ENCODE peak calls at places on chromosomes 1 and 21, in eight cellular contexts. L, T, S, C, Q, I, U and J are unnamed samples.

GRCh38 chr21:38266732-38267131 is 9.9 kb downstream of the KCNJ15 start:
- DNase-seq in L (no peak), T (no peak), S (no peak), C (no peak), Q (no peak), I (no peak), U (no peak), J (no peak)

GRCh38 chr1:224339422-224340033 is 9.6 kb upstream of the NVL start:
- DNase-seq in L (no peak), T (no peak), S (no peak), C (no peak), Q (no peak), I (no peak), U (no peak), J (no peak)

GRCh38 chr1:81660286-81660685 is 140.4 kb upstream of the ADGRL2 start:
- DNase-seq in L (no peak), T (no peak), S (no peak), C (no peak), Q (no peak), I (no peak), U (no peak), J (no peak)

GRCh38 chr1:16158993-16159831 is 3.3 kb upstream of the EPHA2 start:
- DNase-seq in L (no peak), T (no peak), S (no peak), C (no peak), Q (no peak), I (no peak), U (no peak), J (no peak)

GRCh38 chr21:38416791-38417190 is 81.5 kb downstream of the ERG start:
- DNase-seq in L (no peak), T (no peak), S (no peak), C (no peak), Q (peak; percentile 62), I (no peak), U (no peak), J (no peak)

GRCh38 chr1:15681346-15682290 is 2.5 kb upstream of the PLEKHM2 start:
- DNase-seq in L (no peak), T (no peak), S (no peak), C (no peak), Q (no peak), I (no peak), U (no peak), J (no peak)

GRCh38 chr1:2961661-2962060 is 59.6 kb upstream of the ACTRT2 start:
- DNase-seq in L (no peak), T (no peak), S (no peak), C (no peak), Q (no peak), I (no peak), U (no peak), J (no peak)

GRCh38 chr1:154857441-154858215 is 12.5 kb downstream of the KCNN3 start:
- DNase-seq in L (no peak), T (no peak), S (no peak), C (no peak), Q (no peak), I (no peak), U (no peak), J (no peak)

GRCh38 chr1:184074383-184074782 is 22.9 kb downstream of the TSEN15 start:
- DNase-seq in L (no peak), T (no peak), S (no peak), C (no peak), Q (no peak), I (no peak), U (no peak), J (no peak)

GRCh38 chr1:173112129-173112528 is 61.4 kb upstream of the TNFSF18 start:
- DNase-seq in L (peak; percentile 70), T (no peak), S (peak; percentile 96), C (no peak), Q (no peak), I (no peak), U (no peak), J (no peak)

GRCh38 chr1:11873954-11874562 is 15.3 kb upstream of the NPPB start:
- DNase-seq in L (no peak), T (no peak), S (no peak), C (no peak), Q (no peak), I (no peak), U (no peak), J (no peak)

GRCh38 chr1:43951021-43951985 is 4.6 kb downstream of the IPO13 start:
- DNase-seq in L (no peak), T (no peak), S (no peak), C (no peak), Q (no peak), I (no peak), U (no peak), J (no peak)

GRCh38 chr1:15058261-15058660 is 95.3 kb upstream of the TMEM51 start:
- DNase-seq in L (no peak), T (no peak), S (no peak), C (no peak), Q (no peak), I (no peak), U (no peak), J (no peak)